ENCODE peak calls at places on chromosomes 7 and 10, in seven cellular contexts. C is Panc1, O is MM.1S, I is AG04450, D is spleen, Q is H9, Z is DND-41. J is an unnamed sample. For H3K9me3, the result is how much of the 10 kb centered on the place peaks cover.

GRCh38 chr10:44926771-44927751 is 15.9 kb downstream of the TMEM72 start:
- DNase-seq in C (no peak), O (no peak), I (no peak), D (peak), Q (peak), Z (no peak), J (no peak)

GRCh38 chr7:70317356-70317755 is 719.1 kb downstream of the AUTS2 start:
- DNase-seq in C (no peak), O (no peak), I (no peak), D (no peak), Q (no peak), Z (no peak), J (no peak)

GRCh38 chr7:130393799-130394411 is 13.6 kb downstream of the CPA1 start:
- DNase-seq in C (no peak), O (no peak), I (no peak), D (no peak), Q (no peak), Z (no peak), J (no peak)

GRCh38 chr10:90966146-90966545 is 45.3 kb upstream of the ANKRD1 start:
- DNase-seq in C (no peak), O (no peak), I (no peak), D (no peak), Q (no peak), Z (no peak), J (no peak)

GRCh38 chr7:92357260-92357659 is 90.0 kb upstream of the GATAD1 start:
- DNase-seq in C (no peak), O (no peak), I (no peak), D (no peak), Q (no peak), Z (no peak), J (no peak)

GRCh38 chr10:1431229-1431628 is 306.1 kb downstream of the ADARB2 start:
- DNase-seq in C (no peak), O (no peak), I (no peak), D (no peak), Q (no peak), Z (no peak), J (no peak)

GRCh38 chr7:6531492-6532279 is 19.6 kb downstream of the GRID2IP start:
- DNase-seq in C (no peak), O (no peak), I (no peak), D (no peak), Q (no peak), Z (no peak), J (no peak)

GRCh38 chr7:130266258-130266960 is at the start of gene CPA2:
- DNase-seq in C (no peak), O (no peak), I (no peak), D (no peak), Q (no peak), Z (no peak), J (no peak)

GRCh38 chr10:79084012-79084971 is 15.5 kb downstream of the ZMIZ1 start:
- DNase-seq in C (no peak), O (peak), I (no peak), D (peak), Q (no peak), Z (peak), J (no peak)

GRCh38 chr10:77788496-77789010 is 138.0 kb downstream of the DLG5 start:
- DNase-seq in C (no peak), O (no peak), I (no peak), D (no peak), Q (no peak), Z (no peak), J (peak)

GRCh38 chr7:51313276-51314035 is 3.2 kb downstream of the COBL start:
- DNase-seq in C (no peak), O (no peak), I (no peak), D (no peak), Q (no peak), Z (no peak), J (no peak)

GRCh38 chr7:122487131-122487530 is 182.6 kb upstream of the FEZF1 start:
- DNase-seq in C (no peak), O (no peak), I (no peak), D (no peak), Q (no peak), Z (no peak), J (no peak)

GRCh38 chr10:77253037-77253436 is 384.6 kb downstream of the KCNMA1 start:
- DNase-seq in C (no peak), O (no peak), I (no peak), D (no peak), Q (no peak), Z (no peak), J (no peak)

GRCh38 chr10:127832456-127832855 is 60.3 kb downstream of the CLRN3 start:
- DNase-seq in C (no peak), O (peak), I (no peak), D (no peak), Q (no peak), Z (no peak), J (no peak)

GRCh38 chr7:2209146-2209960 is 23.4 kb downstream of the MAD1L1 start:
- DNase-seq in C (peak), O (no peak), I (peak), D (peak), Q (peak), Z (peak), J (peak)

GRCh38 chr10:102780246-102780645 is 36.5 kb downstream of the WBP1L start:
- DNase-seq in C (no peak), O (no peak), I (no peak), D (no peak), Q (no peak), Z (no peak), J (no peak)

GRCh38 chr7:89988070-89988469 is 166.2 kb upstream of the STEAP1 start:
- DNase-seq in C (no peak), O (no peak), I (no peak), D (no peak), Q (no peak), Z (no peak), J (no peak)

DNA sequence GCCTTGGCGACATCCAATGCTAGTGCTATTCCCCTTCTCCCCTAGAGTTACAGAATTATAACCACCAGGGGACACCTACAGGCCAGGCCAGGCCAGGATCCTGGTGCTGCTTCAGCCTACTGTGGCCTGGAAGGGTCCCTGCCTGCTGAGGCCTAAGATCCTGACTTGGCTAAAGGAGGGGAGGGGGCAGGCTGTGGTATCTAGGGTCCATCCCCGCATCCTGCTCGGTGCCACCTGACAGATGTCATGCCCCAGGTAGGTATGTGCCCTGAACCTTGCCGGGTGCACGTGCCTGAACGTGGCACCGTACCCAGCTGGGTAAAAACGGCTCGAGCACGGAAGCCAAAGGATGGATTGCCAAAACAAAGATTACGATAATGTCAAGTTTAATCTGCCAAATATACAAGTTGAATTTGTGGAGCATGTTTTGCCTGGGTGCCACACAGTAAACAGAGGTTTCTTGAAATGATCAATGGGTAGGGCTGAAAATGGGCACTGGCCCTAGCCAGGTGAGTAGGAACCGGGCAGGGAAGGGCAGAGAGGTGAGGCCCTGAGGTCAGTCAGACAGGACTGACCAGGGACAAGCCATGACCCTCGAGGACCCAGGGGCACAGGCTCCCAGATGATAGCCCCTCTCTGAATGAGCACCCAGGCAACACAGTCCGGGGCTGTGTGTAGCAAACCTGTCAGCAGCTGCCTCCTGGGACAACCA is 12.6 kb downstream of the PDAP1 start:
- DNase-seq in C (no peak), O (no peak), I (no peak), D (no peak), Q (no peak), Z (no peak), J (no peak)
- TF ChIP-seq CTCF in C (no peak), O (no peak), I (no peak), D (no peak), Q (no peak), Z (no peak), J (no peak)

GRCh38 chr7:56471811-56472210 is 355.6 kb upstream of the NUPR2 start:
- DNase-seq in C (no peak), O (no peak), I (no peak), D (no peak), Q (no peak), Z (no peak), J (no peak)
- H3K9me3 ChIP-seq in C (under half), O (under half), I (half or more), D (half or more), Q (half or more), Z (half or more), J (under half)

DNA sequence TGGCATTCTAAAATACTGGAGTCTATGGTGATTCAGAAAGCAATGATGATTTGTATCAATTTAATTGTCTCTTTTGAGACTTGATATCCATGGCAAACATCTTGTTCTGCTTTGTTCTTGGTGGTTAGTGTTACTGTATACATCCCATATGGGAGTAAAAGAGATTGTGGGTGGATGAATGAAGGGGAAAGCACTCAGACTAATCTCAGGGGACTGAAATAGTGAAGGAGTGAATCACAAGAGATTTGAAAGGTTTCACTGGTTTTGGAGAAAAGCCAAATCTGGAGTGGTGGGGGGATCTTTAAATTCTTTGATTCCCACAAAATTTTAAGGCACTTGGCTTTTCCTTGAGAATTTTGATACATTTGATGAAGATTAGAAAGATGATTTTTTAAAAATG is 369.4 kb downstream of the INHBA start:
- DNase-seq in C (no peak), O (no peak), I (peak), D (no peak), Q (no peak), Z (no peak), J (no peak)
- H3K27ac ChIP-seq in C (no peak), O (no peak), I (no peak), D (no peak), Q (no peak), Z (no peak), J (no peak)

DNA sequence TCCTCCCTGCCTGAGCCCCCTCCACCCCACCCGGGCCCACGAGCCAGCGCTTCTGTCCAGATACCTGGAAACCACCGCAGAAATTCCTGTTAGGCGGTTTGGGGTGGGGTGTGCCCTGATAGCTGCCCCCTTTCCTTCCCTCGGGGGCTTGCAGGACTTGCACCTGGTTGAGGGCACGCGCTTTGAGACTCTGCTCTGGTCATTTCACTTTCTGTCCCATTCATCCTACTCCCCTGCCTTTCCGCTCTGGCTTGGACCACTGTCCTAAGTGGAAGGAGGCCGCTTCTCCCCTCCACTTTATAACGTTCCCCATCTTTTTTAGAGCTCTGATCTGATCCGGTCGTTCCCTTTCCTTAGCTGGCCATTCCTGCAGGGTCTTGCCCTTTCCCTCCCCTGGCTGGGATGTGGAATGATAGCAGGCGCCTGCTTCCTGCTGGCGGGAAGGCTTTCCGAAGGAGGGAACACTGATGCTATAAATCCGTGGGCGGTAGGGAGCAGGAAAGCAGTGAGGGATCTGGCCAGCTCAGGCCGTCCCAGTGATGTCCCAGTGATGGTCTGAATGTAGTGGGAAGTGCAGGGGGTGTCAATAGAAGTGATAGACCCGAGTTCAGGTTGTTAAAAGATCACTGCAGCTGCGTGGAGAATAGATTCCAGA is 852 bp upstream of the PRKAR1B start:
- DNase-seq in C (no peak), O (no peak), I (no peak), D (no peak), Q (no peak), Z (no peak), J (no peak)
- TF ChIP-seq CTCF in C (no peak), O (no peak), I (peak), D (no peak), Q (no peak), Z (no peak), J (no peak)

GRCh38 chr7:69198250-69198649 is 400.0 kb upstream of the AUTS2 start:
- DNase-seq in C (no peak), O (no peak), I (no peak), D (no peak), Q (no peak), Z (no peak), J (no peak)
- H3K9me3 ChIP-seq in C (under half), O (under half), I (under half), D (under half), Q (under half), Z (under half), J (under half)

GRCh38 chr7:64997927-64998391 is 7.1 kb upstream of the ZNF117 start:
- DNase-seq in C (no peak), O (no peak), I (no peak), D (no peak), Q (no peak), Z (no peak), J (no peak)
- H3K27ac ChIP-seq in C (no peak), O (no peak), I (peak), D (no peak), Q (no peak), Z (no peak), J (peak)

GRCh38 chr7:158183431-158183830 is 404.2 kb downstream of the PTPRN2 start:
- DNase-seq in C (no peak), O (no peak), I (no peak), D (no peak), Q (no peak), Z (no peak), J (no peak)

GRCh38 chr7:158187055-158187770 is 400.4 kb downstream of the PTPRN2 start:
- DNase-seq in C (no peak), O (no peak), I (no peak), D (no peak), Q (no peak), Z (no peak), J (no peak)

GRCh38 chr7:158188676-158189075 is 398.9 kb downstream of the PTPRN2 start:
- DNase-seq in C (no peak), O (no peak), I (no peak), D (peak), Q (peak), Z (no peak), J (no peak)

GRCh38 chr7:158185653-158186052 is 402.0 kb downstream of the PTPRN2 start:
- DNase-seq in C (no peak), O (no peak), I (no peak), D (no peak), Q (no peak), Z (no peak), J (no peak)

DNA sequence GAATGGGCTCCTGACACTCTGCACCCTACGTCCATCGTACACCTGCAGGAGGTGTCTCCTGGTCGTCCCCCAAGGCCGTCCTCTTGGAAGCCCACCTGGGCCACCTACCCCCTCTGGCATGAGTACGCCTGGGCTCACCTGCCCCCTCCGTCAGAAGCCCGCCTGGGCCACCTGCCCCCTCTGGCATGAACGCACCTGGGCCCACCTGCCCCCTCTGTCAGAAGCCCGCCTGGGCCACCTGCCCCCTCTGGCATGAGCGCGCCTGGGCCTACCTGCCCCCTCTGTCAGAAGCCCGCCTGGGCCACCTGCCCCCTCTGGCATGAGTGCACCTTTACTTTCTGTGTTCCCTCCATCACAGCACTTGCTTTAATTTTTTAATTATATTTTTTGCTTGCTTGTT is 401.2 kb downstream of the PTPRN2 start:
- DNase-seq in C (no peak), O (no peak), I (no peak), D (no peak), Q (no peak), Z (no peak), J (no peak)
- TF ChIP-seq CTCF in C (no peak), O (no peak), I (no peak), D (no peak), Q (no peak), Z (no peak), J (no peak)

GRCh38 chr10:113689574-113689973 is 9.9 kb downstream of the CASP7 start:
- DNase-seq in C (no peak), O (peak), I (no peak), D (no peak), Q (no peak), Z (no peak), J (no peak)
- H3K9me3 ChIP-seq in C (under half), O (under half), I (under half), D (half or more), Q (under half), Z (under half), J (under half)

DNA sequence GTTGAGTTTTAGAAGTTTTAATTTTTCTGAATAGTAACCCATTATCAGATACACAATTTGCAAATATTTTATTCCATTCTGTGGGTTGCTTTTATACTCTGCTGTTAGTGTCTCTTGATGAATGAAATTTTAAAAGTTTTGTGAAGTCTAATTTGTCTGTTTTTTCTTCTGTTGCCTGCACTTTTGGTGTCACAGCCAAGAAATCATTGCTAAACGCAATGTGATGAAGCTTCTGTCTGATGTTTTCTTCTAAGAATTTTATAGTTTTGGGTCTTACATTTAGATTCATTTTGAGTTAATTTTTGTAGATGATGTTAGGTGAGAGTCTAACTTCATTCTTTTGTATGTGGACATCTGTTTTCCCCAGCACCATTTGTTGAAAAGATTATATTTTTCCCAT is 330.0 kb upstream of the FOXK1 start:
- DNase-seq in C (no peak), O (no peak), I (no peak), D (no peak), Q (no peak), Z (no peak), J (no peak)
- H3K27ac ChIP-seq in C (no peak), O (no peak), I (no peak), D (no peak), Q (no peak), Z (no peak), J (no peak)

J was measured in RWPE2.